ENCODE peak calls at places on chromosomes 3 and 15, in seven cellular contexts. P, T, I, N, D, F and K are unnamed samples.

GRCh38 chr15:34116620-34117019 is 14.7 kb downstream of the PGBD4 start:
- DNase-seq in P (no peak), T (no peak), I (no peak), N (no peak), D (no peak), F (no peak), K (no peak)

GRCh38 chr3:52998781-52999509 is 46.9 kb downstream of the SFMBT1 start:
- DNase-seq in P (no peak), T (no peak), I (no peak), N (peak; percentile 22), D (no peak), F (no peak), K (peak; percentile 60)

GRCh38 chr3:113264249-113264648 is 52.9 kb downstream of the BOC start:
- DNase-seq in P (peak; percentile 8), T (no peak), I (no peak), N (no peak), D (no peak), F (no peak), K (no peak)

GRCh38 chr3:127759826-127760225 is 62.5 kb downstream of the MGLL start:
- DNase-seq in P (no peak), T (no peak), I (no peak), N (no peak), D (peak; percentile 15), F (no peak), K (no peak)

GRCh38 chr3:99648091-99648490 is 9.7 kb downstream of the COL8A1 start:
- DNase-seq in P (no peak), T (no peak), I (no peak), N (peak; percentile 24), D (no peak), F (no peak), K (no peak)

GRCh38 chr3:114480442-114480841 is 186.6 kb downstream of the TIGIT start:
- DNase-seq in P (no peak), T (no peak), I (no peak), N (no peak), D (no peak), F (no peak), K (no peak)

GRCh38 chr15:70863450-70864218 is 9.7 kb upstream of the LARP6 start:
- DNase-seq in P (no peak), T (peak; percentile 74), I (no peak), N (peak; percentile 79), D (no peak), F (no peak), K (no peak)

GRCh38 chr3:111734652-111735051 is 124.4 kb upstream of the PHLDB2 start:
- DNase-seq in P (no peak), T (no peak), I (no peak), N (no peak), D (no peak), F (no peak), K (no peak)

GRCh38 chr15:29442532-29442931 is 172.9 kb upstream of the NSMCE3 start:
- DNase-seq in P (no peak), T (no peak), I (no peak), N (no peak), D (no peak), F (no peak), K (no peak)

GRCh38 chr3:196193738-196194541 is 17.3 kb downstream of the ZDHHC19 start:
- DNase-seq in P (no peak), T (no peak), I (peak; percentile 66), N (no peak), D (peak; percentile 87), F (no peak), K (peak; percentile 78)

GRCh38 chr3:72255736-72256559 is 471.0 kb upstream of the PROK2 start:
- DNase-seq in P (peak; percentile 62), T (no peak), I (no peak), N (no peak), D (peak; percentile 75), F (peak; percentile 73), K (peak; percentile 37)

GRCh38 chr3:146969356-146969755 is 364.2 kb upstream of the PLSCR5 start:
- DNase-seq in P (no peak), T (no peak), I (no peak), N (no peak), D (no peak), F (no peak), K (no peak)

GRCh38 chr3:127629462-127630403 is 748 bp downstream of the PODXL2 start:
- DNase-seq in P (no peak), T (no peak), I (peak; percentile 54), N (no peak), D (peak; percentile 57), F (no peak), K (no peak)

GRCh38 chr15:59751552-59752413 is 62.7 kb upstream of the BNIP2 start:
- DNase-seq in P (no peak), T (no peak), I (no peak), N (peak; percentile 52), D (no peak), F (no peak), K (no peak)

GRCh38 chr15:68730491-68731317 is 90.0 kb downstream of the ANP32A start:
- DNase-seq in P (peak; percentile 60), T (peak; percentile 8), I (peak; percentile 68), N (peak; percentile 68), D (no peak), F (no peak), K (peak; percentile 59)

GRCh38 chr15:90887037-90887481 is 2.8 kb downstream of the FES start:
- DNase-seq in P (no peak), T (no peak), I (no peak), N (no peak), D (no peak), F (no peak), K (no peak)
- TF ChIP-seq POLR2A in P (no peak), T (no peak), I (no peak), N (no peak), D (no peak), F (no peak), K (no peak)

GRCh38 chr3:184156522-184156955 is 1.4 kb downstream of the DVL3 start:
- DNase-seq in P (peak; percentile 58), T (peak; percentile 69), I (peak; percentile 89), N (no peak), D (no peak), F (no peak), K (peak; percentile 86)

GRCh38 chr3:184155644-184156521 is 706 bp downstream of the DVL3 start:
- DNase-seq in P (peak; percentile 44), T (peak; percentile 61), I (no peak), N (no peak), D (no peak), F (no peak), K (no peak)

GRCh38 chr3:184157206-184157605 is 2.0 kb downstream of the DVL3 start:
- DNase-seq in P (no peak), T (no peak), I (peak; percentile 29), N (no peak), D (no peak), F (no peak), K (no peak)

GRCh38 chr3:184158394-184158793 is 3.2 kb downstream of the DVL3 start:
- DNase-seq in P (no peak), T (no peak), I (peak; percentile 21), N (no peak), D (no peak), F (no peak), K (no peak)

DNA sequence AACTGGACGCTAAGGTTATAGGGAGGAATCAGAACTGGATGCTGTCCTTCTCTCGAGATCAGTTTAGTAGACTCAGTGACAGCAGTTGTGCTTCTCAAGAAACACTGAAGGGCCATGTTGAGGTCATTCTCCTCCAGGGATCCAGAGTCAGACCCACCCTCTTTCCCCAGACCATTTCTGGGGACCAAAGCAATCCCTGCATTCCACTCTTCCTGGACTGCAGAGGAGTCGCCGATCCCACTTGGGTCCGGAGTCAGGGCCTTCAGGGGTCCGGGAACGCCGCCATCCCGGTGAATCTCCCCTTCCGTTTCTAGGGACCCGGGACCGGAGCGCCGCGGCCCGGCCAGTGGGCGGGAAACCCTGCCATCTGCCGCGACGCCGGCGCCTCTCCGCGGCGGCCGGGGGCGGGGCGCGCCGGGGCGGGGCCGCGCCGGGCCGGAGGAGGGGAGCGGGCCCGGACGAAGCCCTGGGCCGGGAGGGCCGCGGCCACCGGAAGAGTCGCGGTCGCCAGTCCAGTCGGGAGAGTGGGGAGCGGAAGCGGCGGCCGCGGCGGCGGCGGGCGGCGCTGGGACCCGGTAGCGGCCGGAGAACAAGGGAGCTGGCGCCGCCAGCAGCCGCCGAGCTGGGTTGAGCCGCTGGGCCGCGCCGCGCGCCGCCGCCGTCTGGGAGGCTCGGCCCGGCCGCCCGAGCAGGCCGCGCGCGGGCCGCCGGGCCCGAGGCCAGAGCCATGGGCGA is at the start of gene DVL3:
- DNase-seq in P (peak; percentile 57), T (peak; percentile 79), I (peak; percentile 82), N (peak; percentile 45), D (peak; percentile 84), F (no peak), K (peak; percentile 77)
- TF ChIP-seq POLR2A in P (peak; percentile 58), T (peak; percentile 62), I (no peak), N (peak; percentile 55), D (no peak), F (no peak), K (no peak)

DNA sequence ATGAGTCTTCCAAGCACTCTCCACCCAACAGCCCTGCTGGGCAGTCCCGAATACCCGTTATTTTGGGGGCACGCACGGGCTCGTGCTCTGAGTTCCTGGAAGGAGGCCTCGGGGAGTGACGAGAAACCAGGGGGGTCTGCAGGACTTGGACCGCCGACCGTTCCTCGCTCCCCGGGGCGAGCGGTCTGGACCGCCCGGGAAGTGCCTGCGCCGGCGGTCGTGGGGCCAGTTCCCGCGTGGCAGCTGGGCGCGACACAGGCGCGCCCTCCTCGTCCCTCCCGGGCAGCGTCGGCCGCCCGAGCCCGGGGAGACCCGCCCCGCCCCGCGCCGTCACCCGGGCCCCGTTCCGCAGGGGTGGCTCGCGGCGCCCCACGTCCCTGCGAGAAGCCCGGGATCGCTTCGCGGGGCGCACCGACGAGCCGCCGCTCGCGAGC is 352 bp downstream of the GNB4 start:
- DNase-seq in P (peak; percentile 18), T (no peak), I (no peak), N (peak; percentile 8), D (no peak), F (no peak), K (no peak)
- TF ChIP-seq POLR2A in P (no peak), T (no peak), I (no peak), N (no peak), D (no peak), F (no peak), K (no peak)

GRCh38 chr3:50622881-50623280 is 5.9 kb downstream of the MAPKAPK3 start:
- DNase-seq in P (no peak), T (no peak), I (no peak), N (no peak), D (no peak), F (no peak), K (no peak)

GRCh38 chr3:50617096-50617791 is at the start of gene MAPKAPK3:
- DNase-seq in P (no peak), T (no peak), I (no peak), N (no peak), D (no peak), F (no peak), K (peak; percentile 78)

GRCh38 chr3:50620846-50621245 is 3.9 kb downstream of the MAPKAPK3 start:
- DNase-seq in P (no peak), T (peak; percentile 29), I (no peak), N (no peak), D (no peak), F (no peak), K (no peak)

GRCh38 chr3:50617911-50618481 is 1.0 kb downstream of the MAPKAPK3 start:
- DNase-seq in P (no peak), T (no peak), I (peak; percentile 48), N (no peak), D (no peak), F (no peak), K (no peak)

DNA sequence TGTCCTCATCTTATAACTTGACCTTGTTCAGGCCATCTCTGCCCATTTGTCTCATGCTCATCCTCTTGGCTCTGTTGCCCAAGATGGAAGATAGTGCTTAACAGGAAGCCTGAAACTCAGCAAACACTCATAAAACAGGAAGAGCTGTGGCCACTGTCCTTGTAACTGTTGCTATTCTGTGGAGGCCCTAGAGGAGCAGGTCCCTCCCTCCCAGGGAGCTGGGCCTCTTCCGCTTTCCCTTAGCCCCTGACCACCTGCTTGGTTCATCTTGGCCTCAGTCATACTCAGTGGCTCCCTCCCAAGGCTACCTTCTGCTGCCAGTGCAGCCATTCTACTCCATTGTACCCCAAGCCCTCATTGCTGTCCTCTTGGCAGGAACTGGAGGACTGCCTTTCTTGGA is 3.5 kb downstream of the MAPKAPK3 start:
- DNase-seq in P (no peak), T (no peak), I (no peak), N (no peak), D (no peak), F (no peak), K (no peak)
- TF ChIP-seq POLR2A in P (no peak), T (no peak), I (no peak), N (no peak), D (no peak), F (no peak), K (no peak)